ENCODE peak calls at places on chromosomes 5 and 9, in four cellular contexts. H is heart left ventricle, V is progenitor cell of endocrine pancreas, U is endothelial cell. O is an unnamed sample.

GRCh38 chr5:87246046-87246445 is 21.6 kb upstream of the RASA1 start:
- DNase-seq in U (no peak), V (no peak), H (no peak), O (no peak)

GRCh38 chr5:95759634-95760033 is 28.5 kb downstream of the RHOBTB3 start:
- DNase-seq in V (no peak), H (no peak), U (no peak), O (no peak)

GRCh38 chr5:131644822-131645221 is 9.8 kb upstream of the RAPGEF6 start:
- DNase-seq in H (no peak), U (no peak), V (no peak), O (no peak)

GRCh38 chr5:159001247-159001646 is 98.5 kb downstream of the EBF1 start:
- DNase-seq in H (no peak), V (no peak), U (no peak), O (no peak)

GRCh38 chr5:52963636-52964035 is 25.5 kb upstream of the ITGA2 start:
- DNase-seq in U (no peak), H (no peak), V (no peak), O (no peak)

GRCh38 chr9:97786341-97786740 is 66.7 kb upstream of the FOXE1 start:
- DNase-seq in U (no peak), V (no peak), H (no peak), O (no peak)

GRCh38 chr5:111706345-111706744 is 50.6 kb downstream of the NREP start:
- DNase-seq in V (no peak), U (no peak), H (no peak), O (no peak)

GRCh38 chr9:120579139-120579749 is 723 bp downstream of the CDK5RAP2 start:
- DNase-seq in V (no peak), U (peak), H (no peak), O (no peak)

GRCh38 chr5:119398713-119399492 is 43.1 kb downstream of the TNFAIP8 start:
- DNase-seq in V (no peak), U (no peak), H (peak), O (no peak)

DNA sequence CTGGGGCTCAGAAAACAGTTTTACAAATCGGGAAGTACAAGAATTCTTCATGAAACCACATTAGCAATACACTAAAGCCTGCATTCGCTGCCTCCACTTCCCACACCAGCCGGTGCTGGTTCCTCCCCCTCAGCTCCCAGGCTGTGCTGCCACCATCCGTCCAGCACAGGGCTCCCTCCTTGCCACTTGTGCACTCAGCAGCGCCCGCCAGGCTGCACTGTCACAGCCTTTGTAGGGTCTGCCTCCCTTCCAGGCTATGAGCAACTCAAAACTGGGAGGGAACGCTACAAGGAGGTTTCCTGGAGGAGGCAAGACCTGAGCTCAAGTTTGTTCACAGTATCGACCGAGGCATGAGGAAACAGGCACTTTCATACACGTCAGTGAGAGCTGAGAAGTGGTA is 7.7 kb downstream of the MAPK9 start:
- DNase-seq in U (no peak), H (no peak), V (no peak), O (no peak)
- TF ChIP-seq CTCF in U (no peak), H (no peak), V (no peak), O (no peak)

GRCh38 chr5:17069995-17070405 is 133.9 kb upstream of the MYO10 start:
- DNase-seq in V (no peak), H (no peak), U (no peak), O (no peak)

GRCh38 chr5:17065468-17065867 is 129.4 kb upstream of the MYO10 start:
- DNase-seq in V (no peak), U (no peak), H (peak), O (no peak)

GRCh38 chr5:17075196-17075595 is 139.1 kb upstream of the MYO10 start:
- DNase-seq in H (no peak), V (no peak), U (no peak), O (no peak)

GRCh38 chr5:17067657-17068392 is 131.7 kb upstream of the MYO10 start:
- DNase-seq in U (no peak), V (no peak), H (no peak), O (no peak)

DNA sequence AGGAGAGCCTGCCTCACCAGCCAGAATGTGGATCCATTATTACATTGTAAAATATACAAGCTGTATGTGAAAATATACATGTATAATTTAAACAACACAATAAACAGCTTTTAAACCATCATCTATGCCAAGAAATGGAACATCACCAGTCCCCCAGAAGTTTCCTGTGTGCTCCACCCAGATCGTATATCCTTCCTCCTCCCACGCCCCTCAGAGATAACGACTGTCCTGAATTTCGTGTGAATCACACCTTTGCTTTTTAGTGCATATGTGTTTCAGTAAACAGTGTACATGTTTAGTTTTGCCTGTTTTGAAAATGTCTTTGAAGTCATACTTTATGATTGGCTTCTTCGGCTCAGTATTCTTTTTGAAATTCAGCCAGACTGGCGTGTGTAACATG is 134.6 kb upstream of the MYO10 start:
- DNase-seq in H (no peak), U (no peak), V (no peak), O (no peak)
- TF ChIP-seq CTCF in H (no peak), U (no peak), V (no peak), O (no peak)

GRCh38 chr5:156893517-156893916 is 43.4 kb downstream of the PPP1R2B start:
- DNase-seq in V (no peak), U (no peak), H (no peak), O (no peak)

GRCh38 chr5:156888520-156888919 is 38.4 kb downstream of the PPP1R2B start:
- DNase-seq in V (no peak), H (no peak), U (no peak), O (no peak)

GRCh38 chr5:156896545-156896944 is 46.5 kb downstream of the PPP1R2B start:
- DNase-seq in V (no peak), U (no peak), H (no peak), O (no peak)

GRCh38 chr5:156892864-156893263 is 42.8 kb downstream of the PPP1R2B start:
- DNase-seq in H (no peak), U (no peak), V (no peak), O (no peak)

DNA sequence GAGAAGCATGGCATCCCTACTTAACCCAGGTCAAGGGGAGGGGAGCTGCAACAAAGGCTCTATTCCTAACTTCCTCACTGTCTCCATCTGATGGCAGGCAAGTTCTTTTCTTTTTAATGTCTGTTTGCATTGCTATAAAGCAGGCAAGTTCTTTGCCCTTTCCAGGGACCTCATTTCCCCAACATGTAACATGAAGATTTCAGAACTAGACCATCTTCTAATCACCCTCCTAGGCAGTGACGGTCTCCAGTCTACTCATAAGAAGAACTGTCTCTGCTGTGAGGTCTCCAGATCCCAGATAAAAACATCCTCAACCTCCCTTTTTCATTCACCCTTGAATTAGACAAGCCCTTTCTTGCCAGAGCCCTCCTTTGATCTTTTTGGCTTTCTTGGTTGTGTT is 42.1 kb downstream of the PPP1R2B start:
- DNase-seq in V (no peak), U (no peak), H (no peak), O (no peak)
- TF ChIP-seq CTCF in V (no peak), U (no peak), H (no peak), O (no peak)

GRCh38 chr9:20369391-20369790 is 252.9 kb downstream of the MLLT3 start:
- DNase-seq in V (no peak), U (no peak), H (no peak), O (no peak)
- TF ChIP-seq CTCF in V (no peak), U (no peak), H (no peak), O (no peak)

GRCh38 chr9:135563858-135564257 is 2.3 kb downstream of the PAEP start:
- DNase-seq in V (no peak), U (no peak), H (no peak), O (no peak)

GRCh38 chr9:135566552-135566951 is 5.0 kb downstream of the PAEP start:
- DNase-seq in H (no peak), V (no peak), U (no peak), O (no peak)

GRCh38 chr9:135565636-135566035 is 4.1 kb downstream of the PAEP start:
- DNase-seq in V (no peak), H (no peak), U (no peak), O (no peak)

GRCh38 chr9:135567311-135567710 is 5.8 kb downstream of the PAEP start:
- DNase-seq in V (no peak), U (no peak), H (no peak), O (no peak)

GRCh38 chr9:135565141-135565628 is 3.6 kb downstream of the PAEP start:
- DNase-seq in H (no peak), U (no peak), V (no peak), O (no peak)
- TF ChIP-seq CTCF in H (no peak), U (no peak), V (peak), O (no peak)

GRCh38 chr5:108278285-108279240 is 103.3 kb downstream of the FBXL17 start:
- DNase-seq in U (no peak), V (no peak), H (no peak), O (no peak)
- TF ChIP-seq CTCF in U (no peak), V (peak), H (no peak), O (no peak)

DNA sequence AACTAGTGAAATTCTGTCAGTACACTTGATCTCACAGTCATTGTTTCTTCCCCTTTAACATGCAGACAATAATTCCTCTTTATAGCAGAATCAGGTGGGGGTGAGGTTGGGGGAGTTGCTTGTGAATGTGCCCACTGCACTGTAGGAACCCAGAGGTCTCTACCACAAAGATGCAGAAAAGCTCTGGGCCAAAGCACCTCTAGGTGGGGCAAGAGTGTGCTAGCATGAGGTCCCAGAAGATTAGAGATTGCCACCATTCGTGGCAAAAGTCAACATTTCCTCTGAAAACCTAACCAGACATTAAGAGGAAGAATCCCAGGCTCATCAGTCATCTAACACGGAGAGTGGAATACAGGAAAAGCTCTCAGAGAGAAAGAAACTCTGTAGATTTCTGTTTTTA is 74.5 kb downstream of the PTCD2 start:
- DNase-seq in V (no peak), H (no peak), U (no peak), O (no peak)
- TF ChIP-seq CTCF in V (peak), H (peak), U (no peak), O (peak)

DNA sequence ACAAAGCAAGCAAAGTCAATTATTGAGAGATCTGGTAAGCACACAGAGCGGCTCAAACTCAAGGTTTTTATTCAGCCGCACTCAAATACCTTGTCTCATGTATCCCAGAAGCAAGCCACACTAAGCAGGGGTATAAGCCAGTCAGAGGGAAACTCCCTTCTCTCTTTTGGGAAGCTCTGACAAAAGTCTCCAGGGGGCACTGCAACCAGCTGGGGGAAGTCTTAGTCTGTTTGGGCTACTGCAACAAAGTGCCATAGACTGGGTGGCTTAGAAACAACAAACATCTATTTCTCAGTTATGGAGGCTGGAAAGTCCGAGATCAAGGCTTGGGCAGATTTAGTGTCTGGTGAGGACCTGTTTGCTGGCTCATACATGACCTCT is 246.0 kb downstream of the ENC1 start:
- DNase-seq in V (no peak), H (no peak), U (no peak), O (no peak)
- TF ChIP-seq CTCF in V (no peak), H (no peak), U (no peak), O (no peak)

GRCh38 chr9:134168731-134169130 is 4.4 kb upstream of the RNU6ATAC start:
- DNase-seq in V (no peak), U (no peak), H (no peak), O (no peak)
- TF ChIP-seq CTCF in V (peak), U (peak), H (no peak), O (peak)

O was measured in neural crest cell.